ENCODE peak calls at places on chromosomes 16 and 17, in four cellular contexts. U is fibroblast of the conjunctiva, F is nephron progenitor cell, Q is left ventricle myocardium inferior. Z is an unnamed sample.

GRCh38 chr16:11136600-11136999 is 119.4 kb downstream of the SOCS1 start:
- DNase-seq in U (no peak), F (no peak), Q (peak; percentile 60), Z (no peak)

GRCh38 chr16:86073103-86073625 is 174.2 kb downstream of the IRF8 start:
- DNase-seq in U (no peak), F (no peak), Q (no peak), Z (no peak)

GRCh38 chr17:37507108-37507507 is 17.4 kb downstream of the DUSP14 start:
- DNase-seq in U (no peak), F (no peak), Q (no peak), Z (no peak)

GRCh38 chr16:81701296-81701970 is 77.7 kb upstream of the PLCG2 start:
- DNase-seq in U (no peak), F (no peak), Q (no peak), Z (no peak)

GRCh38 chr17:27602721-27603445 is 28.1 kb upstream of the LGALS9 start:
- DNase-seq in U (peak; percentile 41), F (peak; percentile 89), Q (peak; percentile 68), Z (peak; percentile 86)

GRCh38 chr17:72702136-72702735 is 390.3 kb downstream of the SLC39A11 start:
- DNase-seq in U (peak; percentile 28), F (no peak), Q (no peak), Z (no peak)

GRCh38 chr17:39643271-39643670 is 6.3 kb downstream of the STARD3 start:
- DNase-seq in U (no peak), F (no peak), Q (no peak), Z (no peak)

GRCh38 chr17:38893612-38894011 is 23.8 kb downstream of the LASP1 start:
- DNase-seq in U (no peak), F (no peak), Q (peak; percentile 56), Z (no peak)

GRCh38 chr17:45246861-45247428 is 14.9 kb downstream of the SPATA32 start:
- DNase-seq in U (no peak), F (peak; percentile 77), Q (no peak), Z (peak; percentile 50)

GRCh38 chr16:54342001-54342776 is 55.6 kb upstream of the IRX3 start:
- DNase-seq in U (no peak), F (no peak), Q (no peak), Z (no peak)